ENCODE peak calls at places on chromosomes 2 and 18, in five cellular contexts. X is aorta, N is AG20443, J is NCI-H774, Z is GM13977. P is an unnamed sample.

GRCh38 chr2:37653805-37654378 is 17.6 kb downstream of the CDC42EP3 start:
- DNase-seq in X (peak), N (peak), J (no peak), Z (no peak), P (peak)

GRCh38 chr2:241134711-241135110 is 14.6 kb downstream of the PASK start:
- DNase-seq in X (no peak), N (no peak), J (no peak), Z (no peak), P (no peak)

GRCh38 chr2:233974530-233975071 is 57.4 kb downstream of the TRPM8 start:
- DNase-seq in X (peak), N (peak), J (no peak), Z (no peak), P (no peak)

GRCh38 chr2:191643425-191643824 is 34.5 kb upstream of the NABP1 start:
- DNase-seq in X (no peak), N (no peak), J (no peak), Z (no peak), P (no peak)

GRCh38 chr2:40178971-40179370 is 272.9 kb downstream of the SLC8A1 start:
- DNase-seq in X (no peak), N (no peak), J (no peak), Z (no peak), P (no peak)

GRCh38 chr18:42548493-42548892 is 567.0 kb downstream of the RIT2 start:
- DNase-seq in X (peak), N (no peak), J (no peak), Z (no peak), P (no peak)

GRCh38 chr2:45435316-45435715 is 175.8 kb downstream of the SRBD1 start:
- DNase-seq in X (no peak), N (peak), J (no peak), Z (no peak), P (no peak)

GRCh38 chr2:176872406-176872805 is 340.2 kb upstream of the HNRNPA3 start:
- DNase-seq in X (no peak), N (no peak), J (no peak), Z (no peak), P (no peak)

GRCh38 chr2:46735730-46736493 is 179.7 kb downstream of the MCFD2 start:
- DNase-seq in X (no peak), N (no peak), J (no peak), Z (no peak), P (no peak)

GRCh38 chr18:10049721-10050120 is 135.9 kb downstream of the VAPA start:
- DNase-seq in X (no peak), N (no peak), J (no peak), Z (no peak), P (no peak)

GRCh38 chr2:47076586-47077441 is 78.3 kb downstream of the STPG4 start:
- DNase-seq in X (peak), N (peak), J (peak), Z (no peak), P (no peak)

GRCh38 chr2:58054264-58054663 is 7.7 kb downstream of the VRK2 start:
- DNase-seq in X (no peak), N (peak), J (no peak), Z (no peak), P (no peak)

GRCh38 chr2:195596840-195597239 is 60.2 kb upstream of the SLC39A10 start:
- DNase-seq in X (no peak), N (no peak), J (no peak), Z (no peak), P (no peak)

GRCh38 chr2:55721601-55722215 is 28.1 kb upstream of the PNPT1 start:
- DNase-seq in X (no peak), N (no peak), J (no peak), Z (no peak), P (no peak)

GRCh38 chr2:128631698-128632490 is 313.2 kb upstream of the HS6ST1 start:
- DNase-seq in X (peak), N (no peak), J (no peak), Z (no peak), P (no peak)

GRCh38 chr18:72867721-72868665 is at the start of gene NETO1:
- DNase-seq in X (no peak), N (peak), J (peak), Z (peak), P (peak)

GRCh38 chr2:53058526-53058925 is 709.1 kb upstream of the CHAC2 start:
- DNase-seq in X (no peak), N (peak), J (no peak), Z (no peak), P (no peak)

GRCh38 chr2:159807183-159808037 is 9.4 kb upstream of the CD302 start:
- DNase-seq in X (no peak), N (peak), J (no peak), Z (peak), P (no peak)

GRCh38 chr18:75216926-75217303 is 6.3 kb downstream of the TSHZ1 start:
- DNase-seq in X (no peak), N (no peak), J (no peak), Z (no peak), P (no peak)

GRCh38 chr2:118443596-118443995 is 355.3 kb downstream of the INSIG2 start:
- DNase-seq in X (no peak), N (peak), J (no peak), Z (no peak), P (no peak)

GRCh38 chr2:73436019-73436418 is 50.4 kb downstream of the ALMS1 start:
- DNase-seq in X (no peak), N (no peak), J (no peak), Z (no peak), P (no peak)

GRCh38 chr2:191292869-191293268 is 47.7 kb downstream of the MYO1B start:
- DNase-seq in X (no peak), N (no peak), J (no peak), Z (no peak), P (no peak)

GRCh38 chr2:121366040-121366439 is 81.0 kb upstream of the TFCP2L1 start:
- DNase-seq in X (no peak), N (no peak), J (no peak), Z (no peak), P (no peak)

GRCh38 chr2:160752475-160753330 is 259.1 kb upstream of the RBMS1 start:
- DNase-seq in X (no peak), N (no peak), J (no peak), Z (no peak), P (no peak)

GRCh38 chr2:173076557-173077345 is 1.1 kb downstream of the MAP3K20 start:
- DNase-seq in X (peak), N (peak), J (no peak), Z (peak), P (peak)

GRCh38 chr18:30944773-30945172 is 97.8 kb downstream of the DSC3 start:
- DNase-seq in X (no peak), N (no peak), J (no peak), Z (no peak), P (no peak)

GRCh38 chr2:156986339-156986988 is 271.0 kb upstream of the GALNT5 start:
- DNase-seq in X (no peak), N (no peak), J (no peak), Z (no peak), P (no peak)

GRCh38 chr18:11997466-11997865 is 16.2 kb downstream of the IMPA2 start:
- DNase-seq in X (no peak), N (no peak), J (no peak), Z (no peak), P (no peak)

GRCh38 chr2:20595439-20596192 is 55.3 kb downstream of the HS1BP3 start:
- DNase-seq in X (peak), N (no peak), J (no peak), Z (peak), P (peak)

GRCh38 chr2:29920130-29920577 is 1.2 kb downstream of the ALK start:
- DNase-seq in X (peak), N (peak), J (no peak), Z (peak), P (peak)

GRCh38 chr18:31049189-31049588 is 6.6 kb upstream of the DSC3 start:
- DNase-seq in X (no peak), N (no peak), J (no peak), Z (no peak), P (no peak)

GRCh38 chr2:30115141-30115980 is 31.4 kb upstream of the YPEL5 start:
- DNase-seq in X (peak), N (peak), J (peak), Z (peak), P (no peak)

GRCh38 chr2:130853391-130853790 is 16.7 kb downstream of the ARHGEF4 start:
- DNase-seq in X (no peak), N (no peak), J (no peak), Z (no peak), P (no peak)

GRCh38 chr2:207515671-207516070 is 14.1 kb upstream of the CREB1 start:
- DNase-seq in X (no peak), N (no peak), J (no peak), Z (no peak), P (no peak)

GRCh38 chr2:70569559-70569958 is 15.9 kb upstream of the TGFA start:
- DNase-seq in X (no peak), N (no peak), J (no peak), Z (no peak), P (no peak)

GRCh38 chr2:1010373-1011017 is 59.8 kb downstream of the SNTG2 start:
- DNase-seq in X (no peak), N (no peak), J (no peak), Z (no peak), P (no peak)

GRCh38 chr2:225013432-225014048 is 28.7 kb downstream of the DOCK10 start:
- DNase-seq in X (no peak), N (no peak), J (no peak), Z (no peak), P (no peak)